ENCODE peak calls at places on chromosomes 3 and 15, in seven cellular contexts. X is iris pigment epithelial cell; F is activated CD4-positive, alpha-beta memory T cell treated with anti-CD3 and anti-CD28 coated beads, Interleukin-2, amount 10 ng/mL, durations not matched to agents 7 days and 5 days; V is NCI-H510A treated with DMSO at 0.1 percent for 48 hours; N is stimulated activated CD8-positive, alpha-beta memory T cell treated with anti-CD3 and anti-CD28 coated beads, Interleukin-15, amount 100 ng/mL, for 4 hours; Q is Jurkat, Clone E6-1; U is activated naive CD8-positive, alpha-beta T cell treated with anti-CD3 and anti-CD28 coated beads, Interleukin-2, amount 50 U/mL, for 16 hours. D is an unnamed sample.
A peak's percentile ranks its signal among the peaks of the same experiment; 100 is the strongest.

GRCh38 chr15:68034719-68035293 is 19.3 kb upstream of the PIAS1 start:
- DNase-seq in V (no peak), X (no peak), U (no peak), N (no peak), F (no peak), Q (no peak), D (no peak)

GRCh38 chr3:14841836-14842235 is 23.1 kb downstream of the FGD5 start:
- DNase-seq in N (no peak), V (no peak), U (no peak), F (no peak), Q (no peak), X (no peak), D (no peak)

GRCh38 chr15:40344217-40344616 is 3.5 kb upstream of the CCDC9B start:
- DNase-seq in X (no peak), V (no peak), U (no peak), Q (no peak), F (no peak), N (no peak), D (no peak)

GRCh38 chr3:37571269-37571668 is 290.4 kb upstream of the CTDSPL start:
- DNase-seq in F (no peak), U (no peak), X (peak; percentile 10), Q (no peak), V (no peak), N (no peak), D (no peak)

GRCh38 chr15:41465822-41466421 is 27.8 kb upstream of the ITPKA start:
- DNase-seq in F (peak; percentile 17), V (peak; percentile 26), U (no peak), Q (peak; percentile 55), N (no peak), X (peak; percentile 70), D (no peak)

GRCh38 chr15:70113304-70113700 is 15.6 kb upstream of the TLE3 start:
- DNase-seq in N (no peak), F (no peak), X (no peak), U (no peak), V (no peak), Q (no peak), D (no peak)

GRCh38 chr3:76107935-76108570 is 322.7 kb upstream of the ZNF717 start:
- DNase-seq in Q (peak; percentile 16), U (no peak), V (peak; percentile 17), F (no peak), N (no peak), X (peak; percentile 66), D (no peak)

GRCh38 chr3:54213910-54214309 is 91.6 kb downstream of the CACNA2D3 start:
- DNase-seq in Q (no peak), F (no peak), N (no peak), V (no peak), U (no peak), X (peak; percentile 3), D (no peak)

GRCh38 chr15:48282186-48282585 is 49.0 kb upstream of the DUT start:
- DNase-seq in X (peak; percentile 19), N (no peak), Q (no peak), U (no peak), F (no peak), V (no peak), D (no peak)

GRCh38 chr3:85903434-85903833 is 944.6 kb downstream of the CADM2 start:
- DNase-seq in F (no peak), U (no peak), X (no peak), N (no peak), V (no peak), Q (no peak), D (no peak)

GRCh38 chr15:89616228-89616627 is 39.0 kb downstream of the KIF7 start:
- DNase-seq in N (no peak), Q (no peak), U (no peak), F (no peak), X (no peak), V (no peak), D (no peak)

GRCh38 chr3:150743508-150743907 is 19.5 kb downstream of the SIAH2 start:
- DNase-seq in X (peak; percentile 47), N (no peak), V (no peak), F (no peak), Q (no peak), U (no peak), D (no peak)

GRCh38 chr3:48217449-48217848 is 5.8 kb upstream of the CAMP start:
- DNase-seq in X (no peak), N (no peak), V (no peak), U (no peak), F (no peak), Q (no peak), D (no peak)

GRCh38 chr3:47016934-47017435 is 37.5 kb downstream of the NBEAL2 start:
- DNase-seq in Q (peak; percentile 86), X (peak; percentile 91), F (peak; percentile 62), U (no peak), N (no peak), V (no peak), D (no peak)

GRCh38 chr15:78360426-78360825 is 20.3 kb downstream of the CRABP1 start:
- DNase-seq in F (no peak), N (no peak), U (no peak), X (no peak), V (peak; percentile 45), Q (no peak), D (no peak)

GRCh38 chr3:33008282-33008681 is 56.8 kb downstream of the CCR4 start:
- DNase-seq in F (no peak), X (no peak), V (no peak), N (no peak), Q (peak; percentile 97), U (no peak), D (no peak)

GRCh38 chr3:133038731-133039398 is 674 bp downstream of the TMEM108 start:
- DNase-seq in Q (no peak), X (no peak), V (no peak), U (no peak), F (no peak), N (no peak), D (no peak)

GRCh38 chr15:37370938-37371337 is 270.6 kb upstream of the MEIS2 start:
- DNase-seq in U (no peak), Q (peak; percentile 87), F (no peak), V (no peak), N (no peak), X (no peak), D (no peak)

GRCh38 chr15:75815811-75816719 is 27.2 kb upstream of the UBE2Q2 start:
- DNase-seq in N (no peak), F (no peak), U (no peak), V (no peak), Q (no peak), X (peak; percentile 11), D (no peak)

GRCh38 chr15:90674476-90674875 is 42.7 kb upstream of the BLM start:
- DNase-seq in N (no peak), V (no peak), U (no peak), F (no peak), Q (no peak), X (peak; percentile 57), D (no peak)

GRCh38 chr15:35168464-35168863 is 83.4 kb upstream of the NANOGP8 start:
- DNase-seq in F (no peak), X (peak; percentile 76), V (no peak), N (no peak), Q (no peak), U (no peak), D (no peak)

GRCh38 chr3:157533298-157533870 is 30.2 kb upstream of the VEPH1 start:
- DNase-seq in Q (no peak), U (no peak), N (no peak), V (no peak), X (peak; percentile 92), F (no peak), D (no peak)

GRCh38 chr15:43403616-43404015 is 32.7 kb downstream of the TUBGCP4 start:
- DNase-seq in F (no peak), V (no peak), U (no peak), Q (no peak), N (no peak), X (no peak), D (no peak)

GRCh38 chr3:185959609-185960517 is 22.0 kb upstream of the TRA2B start:
- DNase-seq in V (peak; percentile 85), X (peak; percentile 93), N (no peak), U (no peak), F (no peak), Q (no peak), D (no peak)

GRCh38 chr15:27847775-27848710 is 251.1 kb downstream of the OCA2 start:
- DNase-seq in Q (no peak), F (no peak), N (no peak), V (peak; percentile 55), X (no peak), U (no peak), D (no peak)

GRCh38 chr3:11090551-11090950 is 63.7 kb upstream of the HRH1 start:
- DNase-seq in N (no peak), U (no peak), V (no peak), Q (no peak), X (no peak), F (no peak), D (no peak)

GRCh38 chr3:129226374-129226773 is 23.0 kb upstream of the COPG1 start:
- DNase-seq in F (peak; percentile 51), N (no peak), U (no peak), Q (no peak), X (peak; percentile 95), V (no peak), D (no peak)

GRCh38 chr3:196695849-196696226 is 16.2 kb downstream of the CEP19 start:
- DNase-seq in N (no peak), Q (no peak), X (no peak), U (no peak), F (no peak), V (no peak), D (no peak)

GRCh38 chr15:92617197-92618037 is 38.2 kb downstream of the FAM174B start:
- DNase-seq in N (no peak), Q (no peak), F (no peak), X (peak; percentile 24), U (no peak), V (peak; percentile 63), D (peak; percentile 88)

GRCh38 chr3:52777959-52778805 is 783 bp downstream of the ITIH1 start:
- DNase-seq in X (no peak), V (no peak), U (no peak), N (no peak), F (no peak), Q (no peak), D (no peak)

GRCh38 chr3:115931581-115931980 is 308.3 kb downstream of the GAP43 start:
- DNase-seq in V (no peak), U (no peak), F (no peak), Q (no peak), X (peak; percentile 7), N (no peak), D (no peak)

D was measured in HuH-7.5.